ENCODE peak calls at places on chromosomes 4 and X, in seven cellular contexts. One of them, this sample, is unnamed. For H3K36me3 and H3K4me1, the result is how much of the 10 kb centered on the place peaks cover.

GRCh38 chrX:71253253-71254091 is 468 bp downstream of the ZMYM3 start:
- DNase-seq in vagina: no peak
- DNase-seq in thyroid gland: peak
- DNase-seq in uterus: peak
- DNase-seq in stomach: peak
- DNase-seq in K562: peak
- DNase-seq in suprapubic skin: no peak
- DNase-seq in this sample: peak

GRCh38 chr4:165698272-165698671 is 174.8 kb upstream of the TLL1 start:
- DNase-seq in vagina: no peak
- DNase-seq in thyroid gland: no peak
- DNase-seq in uterus: no peak
- DNase-seq in stomach: no peak
- DNase-seq in K562: no peak
- DNase-seq in suprapubic skin: no peak
- DNase-seq in this sample: no peak

GRCh38 chrX:103211012-103211715 is 3.7 kb upstream of the BEX4 start:
- DNase-seq in vagina: no peak
- DNase-seq in thyroid gland: peak
- DNase-seq in uterus: peak
- DNase-seq in stomach: peak
- DNase-seq in K562: peak
- DNase-seq in suprapubic skin: no peak
- DNase-seq in this sample: peak

GRCh38 chrX:622104-622503 is 8.5 kb upstream of the SHOX start:
- DNase-seq in vagina: no peak
- DNase-seq in thyroid gland: no peak
- DNase-seq in uterus: no peak
- DNase-seq in stomach: no peak
- DNase-seq in K562: no peak
- DNase-seq in suprapubic skin: no peak
- DNase-seq in this sample: no peak

GRCh38 chr4:185773419-185773818 is 38.6 kb downstream of the SORBS2 start:
- DNase-seq in vagina: no peak
- DNase-seq in thyroid gland: peak
- DNase-seq in uterus: peak
- DNase-seq in stomach: peak
- DNase-seq in K562: no peak
- DNase-seq in suprapubic skin: no peak
- DNase-seq in this sample: no peak

GRCh38 chr4:52266537-52267137 is 215.5 kb downstream of the SPATA18 start:
- DNase-seq in vagina: no peak
- DNase-seq in thyroid gland: no peak
- DNase-seq in uterus: peak
- DNase-seq in stomach: no peak
- DNase-seq in K562: no peak
- DNase-seq in suprapubic skin: no peak
- DNase-seq in this sample: no peak

GRCh38 chr4:55706526-55706925 is 70.4 kb upstream of the NMU start:
- DNase-seq in vagina: no peak
- DNase-seq in thyroid gland: no peak
- DNase-seq in uterus: no peak
- DNase-seq in stomach: no peak
- DNase-seq in K562: no peak
- DNase-seq in suprapubic skin: no peak
- DNase-seq in this sample: no peak

GRCh38 chr4:15420642-15421041 is 7.2 kb upstream of the C1QTNF7 start:
- DNase-seq in vagina: no peak
- DNase-seq in thyroid gland: no peak
- DNase-seq in uterus: no peak
- DNase-seq in stomach: no peak
- DNase-seq in K562: no peak
- DNase-seq in suprapubic skin: no peak
- DNase-seq in this sample: no peak

GRCh38 chr4:25068386-25068785 is 37.6 kb upstream of the LGI2 start:
- DNase-seq in vagina: no peak
- DNase-seq in thyroid gland: no peak
- DNase-seq in uterus: no peak
- DNase-seq in stomach: no peak
- DNase-seq in K562: no peak
- DNase-seq in suprapubic skin: no peak
- DNase-seq in this sample: no peak

GRCh38 chr4:159682996-159683395 is 580.1 kb downstream of the RAPGEF2 start:
- DNase-seq in vagina: no peak
- DNase-seq in thyroid gland: no peak
- DNase-seq in uterus: no peak
- DNase-seq in stomach: no peak
- DNase-seq in K562: no peak
- DNase-seq in suprapubic skin: no peak
- DNase-seq in this sample: no peak

GRCh38 chr4:24878256-24879016 is 34.4 kb downstream of the CCDC149 start:
- DNase-seq in vagina: no peak
- DNase-seq in thyroid gland: peak
- DNase-seq in uterus: no peak
- DNase-seq in stomach: no peak
- DNase-seq in K562: no peak
- DNase-seq in suprapubic skin: no peak
- DNase-seq in this sample: no peak

GRCh38 chr4:121156822-121157769 is 7.0 kb downstream of the TNIP3 start:
- DNase-seq in vagina: no peak
- DNase-seq in thyroid gland: peak
- DNase-seq in uterus: no peak
- DNase-seq in stomach: no peak
- DNase-seq in K562: peak
- DNase-seq in suprapubic skin: no peak
- DNase-seq in this sample: no peak

GRCh38 chr4:124883642-124884041 is 171.1 kb upstream of the ANKRD50 start:
- DNase-seq in vagina: no peak
- DNase-seq in thyroid gland: no peak
- DNase-seq in uterus: no peak
- DNase-seq in stomach: no peak
- DNase-seq in K562: no peak
- DNase-seq in suprapubic skin: no peak
- DNase-seq in this sample: no peak

GRCh38 chrX:116010939-116011338 is 159.6 kb upstream of the AGTR2 start:
- DNase-seq in vagina: no peak
- DNase-seq in thyroid gland: no peak
- DNase-seq in uterus: no peak
- DNase-seq in stomach: no peak
- DNase-seq in K562: no peak
- DNase-seq in suprapubic skin: no peak
- DNase-seq in this sample: no peak

GRCh38 chr4:85787133-85787532 is 312.2 kb downstream of the ARHGAP24 start:
- DNase-seq in vagina: no peak
- DNase-seq in thyroid gland: no peak
- DNase-seq in uterus: no peak
- DNase-seq in stomach: no peak
- DNase-seq in K562: no peak
- DNase-seq in suprapubic skin: no peak
- DNase-seq in this sample: no peak

GRCh38 chr4:102169345-102169744 is 175.9 kb downstream of the SLC39A8 start:
- DNase-seq in vagina: no peak
- DNase-seq in thyroid gland: no peak
- DNase-seq in uterus: no peak
- DNase-seq in stomach: no peak
- DNase-seq in K562: no peak
- DNase-seq in suprapubic skin: no peak
- DNase-seq in this sample: no peak

GRCh38 chr4:153151535-153152452 is 52.4 kb upstream of the TRIM2 start:
- DNase-seq in vagina: no peak
- DNase-seq in thyroid gland: peak
- DNase-seq in uterus: peak
- DNase-seq in stomach: peak
- DNase-seq in K562: no peak
- DNase-seq in suprapubic skin: no peak
- DNase-seq in this sample: peak

GRCh38 chr4:108068422-108068821 is 78.7 kb downstream of the HADH start:
- DNase-seq in vagina: no peak
- DNase-seq in thyroid gland: no peak
- DNase-seq in uterus: no peak
- DNase-seq in stomach: no peak
- DNase-seq in K562: no peak
- DNase-seq in suprapubic skin: no peak
- DNase-seq in this sample: no peak

GRCh38 chr4:10099521-10100325 is 16.9 kb downstream of the WDR1 start:
- DNase-seq in vagina: no peak
- DNase-seq in thyroid gland: no peak
- DNase-seq in uterus: no peak
- DNase-seq in stomach: no peak
- DNase-seq in K562: no peak
- DNase-seq in suprapubic skin: no peak
- DNase-seq in this sample: no peak
- TF ChIP-seq POLR2A in vagina: no peak
- TF ChIP-seq POLR2A in thyroid gland: no peak
- TF ChIP-seq POLR2A in uterus: no peak
- TF ChIP-seq POLR2A in stomach: no peak
- TF ChIP-seq POLR2A in K562: no peak
- TF ChIP-seq POLR2A in suprapubic skin: no peak
- TF ChIP-seq POLR2A in this sample: no peak

DNA sequence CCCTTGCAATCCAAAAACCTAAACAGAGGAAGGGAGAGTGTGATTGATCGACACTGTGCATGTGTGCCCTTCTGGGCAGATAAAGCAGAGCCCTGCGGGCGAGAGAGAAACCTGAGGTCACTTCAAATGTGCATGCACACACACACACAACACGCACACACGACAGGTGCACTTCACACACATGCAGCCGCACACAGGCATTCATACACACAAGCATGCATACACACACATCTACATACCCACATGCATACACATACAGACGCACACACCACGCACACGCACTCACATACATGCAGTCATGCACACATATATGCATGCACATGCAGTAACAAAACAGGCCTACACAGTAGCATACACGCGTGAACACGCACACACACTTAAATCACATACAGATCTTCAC is 67.2 kb downstream of the CRMP1 start:
- DNase-seq in vagina: no peak
- DNase-seq in thyroid gland: no peak
- DNase-seq in uterus: no peak
- DNase-seq in stomach: no peak
- DNase-seq in K562: no peak
- DNase-seq in suprapubic skin: no peak
- DNase-seq in this sample: no peak
- H3K36me3 ChIP-seq in vagina: under half
- H3K36me3 ChIP-seq in thyroid gland: under half
- H3K36me3 ChIP-seq in uterus: under half
- H3K36me3 ChIP-seq in stomach: under half
- H3K36me3 ChIP-seq in K562: under half
- H3K36me3 ChIP-seq in suprapubic skin: under half
- H3K36me3 ChIP-seq in this sample: under half

GRCh38 chrX:102044496-102044895 is 81.0 kb upstream of the TCEAL2 start:
- DNase-seq in vagina: no peak
- DNase-seq in thyroid gland: no peak
- DNase-seq in uterus: no peak
- DNase-seq in stomach: no peak
- DNase-seq in K562: no peak
- DNase-seq in suprapubic skin: no peak
- DNase-seq in this sample: no peak
- H3K4me1 ChIP-seq in vagina: under half
- H3K4me1 ChIP-seq in thyroid gland: under half
- H3K4me1 ChIP-seq in uterus: under half
- H3K4me1 ChIP-seq in stomach: under half
- H3K4me1 ChIP-seq in K562: under half
- H3K4me1 ChIP-seq in suprapubic skin: under half
- H3K4me1 ChIP-seq in this sample: under half

GRCh38 chr4:112636688-112637551 is at the start of the genes LARP7 and ZGRF1:
- DNase-seq in vagina: peak
- DNase-seq in thyroid gland: peak
- DNase-seq in uterus: peak
- DNase-seq in stomach: peak
- DNase-seq in K562: peak
- DNase-seq in suprapubic skin: peak
- DNase-seq in this sample: peak
- TF ChIP-seq POLR2A in vagina: no peak
- TF ChIP-seq POLR2A in thyroid gland: peak
- TF ChIP-seq POLR2A in uterus: no peak
- TF ChIP-seq POLR2A in stomach: peak
- TF ChIP-seq POLR2A in K562: peak
- TF ChIP-seq POLR2A in suprapubic skin: peak
- TF ChIP-seq POLR2A in this sample: peak

GRCh38 chr4:84730375-84730774 is 147.4 kb downstream of the CDS1 start:
- DNase-seq in vagina: no peak
- DNase-seq in thyroid gland: no peak
- DNase-seq in uterus: no peak
- DNase-seq in stomach: no peak
- DNase-seq in K562: no peak
- DNase-seq in suprapubic skin: no peak
- DNase-seq in this sample: no peak

GRCh38 chr4:84722720-84723119 is 139.8 kb downstream of the CDS1 start:
- DNase-seq in vagina: no peak
- DNase-seq in thyroid gland: no peak
- DNase-seq in uterus: no peak
- DNase-seq in stomach: no peak
- DNase-seq in K562: no peak
- DNase-seq in suprapubic skin: no peak
- DNase-seq in this sample: no peak

GRCh38 chr4:84726356-84726755 is 143.4 kb downstream of the CDS1 start:
- DNase-seq in vagina: no peak
- DNase-seq in thyroid gland: no peak
- DNase-seq in uterus: no peak
- DNase-seq in stomach: no peak
- DNase-seq in K562: no peak
- DNase-seq in suprapubic skin: no peak
- DNase-seq in this sample: no peak

GRCh38 chr4:84733343-84734033 is 150.6 kb downstream of the CDS1 start:
- DNase-seq in vagina: no peak
- DNase-seq in thyroid gland: no peak
- DNase-seq in uterus: no peak
- DNase-seq in stomach: no peak
- DNase-seq in K562: no peak
- DNase-seq in suprapubic skin: no peak
- DNase-seq in this sample: no peak

GRCh38 chr4:84727491-84727890 is 144.6 kb downstream of the CDS1 start:
- DNase-seq in vagina: no peak
- DNase-seq in thyroid gland: no peak
- DNase-seq in uterus: no peak
- DNase-seq in stomach: no peak
- DNase-seq in K562: no peak
- DNase-seq in suprapubic skin: no peak
- DNase-seq in this sample: no peak
- H3K36me3 ChIP-seq in vagina: under half
- H3K36me3 ChIP-seq in thyroid gland: under half
- H3K36me3 ChIP-seq in uterus: under half
- H3K36me3 ChIP-seq in stomach: under half
- H3K36me3 ChIP-seq in K562: under half
- H3K36me3 ChIP-seq in suprapubic skin: under half
- H3K36me3 ChIP-seq in this sample: under half

GRCh38 chr4:118962540-118962939 is 73.9 kb downstream of the SYNPO2 start:
- DNase-seq in vagina: no peak
- DNase-seq in thyroid gland: no peak
- DNase-seq in uterus: no peak
- DNase-seq in stomach: no peak
- DNase-seq in K562: no peak
- DNase-seq in suprapubic skin: no peak
- DNase-seq in this sample: no peak
- H3K4me1 ChIP-seq in vagina: under half
- H3K4me1 ChIP-seq in thyroid gland: under half
- H3K4me1 ChIP-seq in uterus: under half
- H3K4me1 ChIP-seq in stomach: under half
- H3K4me1 ChIP-seq in K562: under half
- H3K4me1 ChIP-seq in suprapubic skin: under half
- H3K4me1 ChIP-seq in this sample: under half

This sample was measured in prostate gland.